ENCODE peak calls at places on chromosomes 6 and 20, in ten cellular contexts. E is HTR-8/SVneo; U is SW 1271; K is H7; T is Right ventricle myocardium superior; C is tibial artery; A is AG10803; B is posterior cingulate gyrus; Y is C1 segment of cervical spinal cord; I is CD4-positive, alpha-beta T cell. M is an unnamed sample.

GRCh38 chr6:22716721-22717120 is 147.4 kb downstream of the HDGFL1 start:
- DNase-seq in E (no peak), U (no peak), K (no peak), T (no peak), C (no peak), A (no peak), B (no peak), Y (no peak), I (no peak), M (no peak)

GRCh38 chr6:3138341-3138740 is 19.0 kb downstream of the TUBB2A start:
- DNase-seq in E (no peak), U (no peak), K (no peak), T (no peak), C (no peak), A (peak; percentile 50), B (no peak), Y (no peak), I (no peak), M (no peak)

GRCh38 chr6:133502451-133503259 is 261.5 kb downstream of the EYA4 start:
- DNase-seq in E (peak; percentile 5), U (no peak), K (no peak), T (peak; percentile 43), C (peak; percentile 59), A (peak; percentile 98), B (no peak), Y (no peak), I (no peak), M (no peak)

GRCh38 chr20:46176744-46177378 is 58.7 kb downstream of the CD40 start:
- DNase-seq in E (no peak), U (no peak), K (no peak), T (no peak), C (no peak), A (no peak), B (no peak), Y (no peak), I (no peak), M (no peak)

GRCh38 chr6:166542580-166542912 is 43.9 kb downstream of the RAMACL start:
- DNase-seq in E (peak; percentile 9), U (no peak), K (peak; percentile 81), T (no peak), C (no peak), A (no peak), B (no peak), Y (no peak), I (no peak), M (no peak)

GRCh38 chr6:33820243-33820642 is 16.4 kb upstream of the MLN start:
- DNase-seq in E (no peak), U (no peak), K (no peak), T (no peak), C (no peak), A (no peak), B (no peak), Y (no peak), I (no peak), M (no peak)

GRCh38 chr20:49981218-49982071 is 1.3 kb upstream of the SNAI1 start:
- DNase-seq in E (no peak), U (no peak), K (peak; percentile 40), T (no peak), C (no peak), A (no peak), B (no peak), Y (no peak), I (no peak), M (no peak)

GRCh38 chr20:25017257-25017803 is 24.8 kb upstream of the APMAP start:
- DNase-seq in E (no peak), U (no peak), K (peak; percentile 71), T (no peak), C (peak; percentile 16), A (no peak), B (peak; percentile 12), Y (no peak), I (no peak), M (no peak)

GRCh38 chr20:19774086-19774933 is 16.3 kb downstream of the RIN2 start:
- DNase-seq in E (no peak), U (no peak), K (no peak), T (no peak), C (no peak), A (peak; percentile 37), B (no peak), Y (no peak), I (no peak), M (no peak)

GRCh38 chr6:162234631-162235030 is 492.9 kb downstream of the PRKN start:
- DNase-seq in E (no peak), U (no peak), K (no peak), T (no peak), C (no peak), A (no peak), B (no peak), Y (no peak), I (no peak), M (no peak)

GRCh38 chr20:42701948-42702347 is 487.8 kb downstream of the PTPRT start:
- DNase-seq in E (no peak), U (no peak), K (no peak), T (no peak), C (no peak), A (no peak), B (no peak), Y (no peak), I (no peak), M (no peak)

GRCh38 chr6:155128971-155129370 is 133.9 kb downstream of the TIAM2 start:
- DNase-seq in E (no peak), U (no peak), K (no peak), T (no peak), C (no peak), A (peak; percentile 74), B (no peak), Y (no peak), I (no peak), M (no peak)

GRCh38 chr6:153130515-153131036 is 506 bp downstream of the RGS17 start:
- DNase-seq in E (peak; percentile 2), U (no peak), K (no peak), T (no peak), C (no peak), A (no peak), B (no peak), Y (no peak), I (no peak), M (no peak)

GRCh38 chr6:152316024-152316423 is 321.1 kb downstream of the SYNE1 start:
- DNase-seq in E (no peak), U (no peak), K (no peak), T (peak; percentile 64), C (peak; percentile 69), A (peak; percentile 64), B (no peak), Y (no peak), I (no peak), M (peak; percentile 90)

GRCh38 chr6:47301441-47301840 is 8.3 kb downstream of the TNFRSF21 start:
- DNase-seq in E (no peak), U (no peak), K (no peak), T (no peak), C (no peak), A (no peak), B (no peak), Y (no peak), I (no peak), M (no peak)

GRCh38 chr6:33761581-33761921 is 14.8 kb upstream of the IP6K3 start:
- DNase-seq in E (no peak), U (no peak), K (no peak), T (no peak), C (no peak), A (no peak), B (no peak), Y (no peak), I (no peak), M (no peak)

M was measured in pulmonary artery endothelial cell.